ENCODE peak calls at places on chromosomes 2 and 18, in ten cellular contexts. N is fibroblast of lung; Z is CD8-positive, alpha-beta memory T cell; M is upper lobe of right lung; F is CD8-positive, alpha-beta T cell; T is neural progenitor cell; H is stomach; W is cardiac muscle cell; I is GM23248; K is A673. A is an unnamed sample.

GRCh38 chr2:240460243-240460630 is 24.8 kb downstream of the GPC1 start:
- DNase-seq in N (no peak), Z (no peak), M (peak), F (no peak), T (no peak), H (no peak), W (no peak), I (no peak), K (no peak), A (no peak)

GRCh38 chr2:88059979-88060906 is 4.7 kb upstream of the KRCC1 start:
- DNase-seq in N (peak), Z (peak), M (no peak), F (peak), T (peak), H (no peak), W (peak), I (peak), K (peak), A (peak)

GRCh38 chr2:98072442-98072841 is 14.5 kb upstream of the VWA3B start:
- DNase-seq in N (no peak), Z (no peak), M (no peak), F (no peak), T (no peak), H (no peak), W (no peak), I (no peak), K (no peak), A (no peak)

GRCh38 chr2:29397743-29398142 is 282.5 kb downstream of the CLIP4 start:
- DNase-seq in N (no peak), Z (no peak), M (no peak), F (no peak), T (no peak), H (no peak), W (no peak), I (no peak), K (no peak), A (no peak)

GRCh38 chr18:8754995-8755955 is 49.9 kb downstream of the MTCL1 start:
- DNase-seq in N (peak), Z (peak), M (no peak), F (peak), T (no peak), H (no peak), W (no peak), I (peak), K (no peak), A (peak)

GRCh38 chr18:76721207-76721996 is 101.0 kb upstream of the ZNF236 start:
- DNase-seq in N (no peak), Z (peak), M (no peak), F (peak), T (no peak), H (no peak), W (no peak), I (no peak), K (no peak), A (peak)

GRCh38 chr2:210226186-210226585 is 939 bp upstream of the ACADL start:
- DNase-seq in N (peak), Z (no peak), M (no peak), F (no peak), T (no peak), H (no peak), W (no peak), I (no peak), K (no peak), A (no peak)

GRCh38 chr18:9874730-9875129 is 11.0 kb upstream of the TXNDC2 start:
- DNase-seq in N (no peak), Z (no peak), M (no peak), F (no peak), T (no peak), H (no peak), W (no peak), I (peak), K (no peak), A (no peak)

GRCh38 chr2:206230060-206230890 is 44.2 kb upstream of the ZDBF2 start:
- DNase-seq in N (peak), Z (no peak), M (no peak), F (no peak), T (peak), H (no peak), W (peak), I (peak), K (peak), A (no peak)

GRCh38 chr2:65620524-65620923 is 188.1 kb upstream of the SPRED2 start:
- DNase-seq in N (no peak), Z (no peak), M (no peak), F (no peak), T (peak), H (no peak), W (peak), I (no peak), K (peak), A (no peak)

GRCh38 chr2:218567797-218568189 is 358 bp downstream of the USP37 start:
- DNase-seq in N (no peak), Z (no peak), M (no peak), F (no peak), T (no peak), H (no peak), W (no peak), I (no peak), K (no peak), A (no peak)

GRCh38 chr2:105290981-105291660 is 38.4 kb downstream of the TGFBRAP1 start:
- DNase-seq in N (no peak), Z (no peak), M (no peak), F (no peak), T (no peak), H (no peak), W (no peak), I (no peak), K (no peak), A (no peak)

GRCh38 chr18:12052866-12053265 is 40.8 kb upstream of the ANKRD62 start:
- DNase-seq in N (no peak), Z (no peak), M (no peak), F (no peak), T (no peak), H (no peak), W (no peak), I (no peak), K (no peak), A (no peak)

GRCh38 chr2:23363831-23364230 is 21.1 kb upstream of the KLHL29 start:
- DNase-seq in N (no peak), Z (no peak), M (no peak), F (no peak), T (no peak), H (no peak), W (no peak), I (peak), K (peak), A (no peak)

GRCh38 chr2:136765256-136765735 is at the start of gene THSD7B:
- DNase-seq in N (no peak), Z (no peak), M (peak), F (no peak), T (peak), H (no peak), W (no peak), I (peak), K (no peak), A (no peak)

GRCh38 chr18:2192562-2192961 is 378.7 kb downstream of the METTL4 start:
- DNase-seq in N (no peak), Z (no peak), M (no peak), F (no peak), T (no peak), H (no peak), W (no peak), I (no peak), K (no peak), A (no peak)

GRCh38 chr2:109018452-109018851 is 29.4 kb upstream of the EDAR start:
- DNase-seq in N (no peak), Z (no peak), M (no peak), F (no peak), T (no peak), H (no peak), W (no peak), I (no peak), K (no peak), A (no peak)

GRCh38 chr2:26245231-26245732 is 543 bp downstream of the HADHB start:
- DNase-seq in N (peak), Z (peak), M (peak), F (peak), T (peak), H (peak), W (peak), I (peak), K (peak), A (peak)

GRCh38 chr2:73232471-73233153 is 427 bp downstream of the PRADC1 start:
- DNase-seq in N (no peak), Z (no peak), M (no peak), F (peak), T (no peak), H (no peak), W (no peak), I (peak), K (no peak), A (no peak)

DNA sequence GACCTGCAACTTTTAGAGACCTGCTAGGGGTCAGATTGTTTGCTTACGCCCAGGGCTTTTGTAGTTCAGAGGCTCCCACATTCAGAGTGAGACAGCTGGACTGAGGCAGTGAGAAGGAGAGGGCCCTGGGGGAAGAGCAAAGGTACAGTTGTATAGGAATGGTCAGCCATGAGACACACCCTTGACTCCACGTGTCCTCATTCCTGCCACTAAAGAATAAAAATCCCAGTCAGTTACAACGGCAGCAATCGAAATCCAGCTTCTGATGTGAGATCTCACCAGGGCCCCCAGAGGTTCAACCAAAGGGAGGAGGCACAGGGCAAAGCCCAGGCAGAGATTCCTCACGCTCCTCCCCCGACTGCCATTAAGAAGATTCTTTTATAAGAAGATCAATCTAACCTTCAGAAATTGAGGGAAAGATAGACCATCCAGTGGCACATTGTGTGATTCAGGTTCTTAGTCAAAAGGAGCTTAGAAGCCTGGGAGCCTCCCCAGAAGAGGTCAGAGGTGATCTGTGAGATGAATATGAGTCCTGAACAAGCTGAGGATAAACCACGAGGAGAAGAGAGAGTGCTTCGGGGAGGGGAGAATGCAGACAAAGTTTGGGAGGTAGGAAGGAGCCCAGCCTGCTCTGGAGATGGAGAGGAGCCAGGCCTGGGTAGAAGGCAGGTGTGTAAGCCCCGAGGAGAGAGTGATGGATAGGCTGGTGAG is 317.0 kb downstream of the CYP26B1 start:
- DNase-seq in N (no peak), Z (no peak), M (no peak), F (no peak), T (no peak), H (peak), W (no peak), I (peak), K (no peak), A (no peak)
- H3K27ac ChIP-seq in N (peak), Z (no peak), M (no peak), F (no peak), T (no peak), H (peak), W (peak), I (peak), K (no peak), A (no peak)

GRCh38 chr2:239000089-239000488 is 152.2 kb downstream of the TWIST2 start:
- DNase-seq in N (no peak), Z (no peak), M (no peak), F (no peak), T (no peak), H (no peak), W (no peak), I (no peak), K (no peak), A (no peak)

GRCh38 chr2:239001794-239002193 is 153.9 kb downstream of the TWIST2 start:
- DNase-seq in N (no peak), Z (no peak), M (no peak), F (no peak), T (no peak), H (no peak), W (no peak), I (no peak), K (no peak), A (no peak)

GRCh38 chr2:238999290-238999741 is 151.4 kb downstream of the TWIST2 start:
- DNase-seq in N (peak), Z (no peak), M (no peak), F (no peak), T (no peak), H (no peak), W (no peak), I (no peak), K (no peak), A (no peak)

GRCh38 chr2:238998775-238999174 is 150.9 kb downstream of the TWIST2 start:
- DNase-seq in N (no peak), Z (no peak), M (no peak), F (no peak), T (no peak), H (no peak), W (no peak), I (no peak), K (no peak), A (no peak)

GRCh38 chr2:239000500-239001073 is 152.7 kb downstream of the TWIST2 start:
- DNase-seq in N (no peak), Z (no peak), M (no peak), F (no peak), T (no peak), H (no peak), W (no peak), I (no peak), K (no peak), A (no peak)
- H3K4me3 ChIP-seq in N (no peak), Z (no peak), M (no peak), F (no peak), T (no peak), H (no peak), W (no peak), I (no peak), K (no peak), A (no peak)

GRCh38 chr2:236823230-236823629 is 253.6 kb downstream of the ACKR3 start:
- DNase-seq in N (no peak), Z (no peak), M (no peak), F (no peak), T (peak), H (peak), W (no peak), I (no peak), K (no peak), A (no peak)
- H3K27ac ChIP-seq in N (no peak), Z (no peak), M (no peak), F (no peak), T (peak), H (no peak), W (no peak), I (no peak), K (no peak), A (no peak)

DNA sequence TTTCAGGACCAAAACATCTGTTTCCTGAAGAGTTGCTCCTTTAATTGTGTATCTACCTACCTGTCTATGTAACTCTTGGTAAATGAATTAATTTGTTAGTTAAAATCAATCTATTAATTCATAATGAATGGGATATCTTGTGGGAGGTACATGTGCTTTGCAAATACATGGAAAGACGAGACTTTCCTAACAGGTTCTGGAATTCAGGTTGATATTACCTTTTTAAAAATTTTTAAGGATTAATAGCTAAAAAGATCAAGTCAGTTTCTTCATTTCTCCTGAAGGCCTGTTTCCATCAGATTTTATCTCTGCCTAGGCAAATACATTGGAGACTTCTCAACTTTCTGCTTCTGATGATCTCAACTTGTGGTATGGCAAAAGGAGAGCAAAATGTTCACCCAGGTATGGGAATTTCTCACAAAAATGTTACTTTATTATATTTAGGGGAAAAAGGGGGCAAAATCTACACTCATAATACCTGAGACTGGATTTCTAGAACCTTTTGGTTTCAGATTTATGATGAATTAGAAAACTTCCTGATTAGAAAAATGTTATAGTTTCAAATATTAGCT is 7.4 kb downstream of the TFPI start:
- DNase-seq in N (peak), Z (no peak), M (no peak), F (no peak), T (no peak), H (no peak), W (no peak), I (peak), K (no peak), A (no peak)
- H3K4me3 ChIP-seq in N (peak), Z (no peak), M (no peak), F (no peak), T (no peak), H (no peak), W (no peak), I (peak), K (no peak), A (no peak)

GRCh38 chr2:1716441-1716840 is 27.9 kb downstream of the PXDN start:
- DNase-seq in N (no peak), Z (no peak), M (no peak), F (no peak), T (no peak), H (no peak), W (no peak), I (no peak), K (no peak), A (no peak)
- H3K27ac ChIP-seq in N (no peak), Z (no peak), M (no peak), F (no peak), T (no peak), H (peak), W (no peak), I (no peak), K (peak), A (no peak)

GRCh38 chr2:230220347-230220969 is 674 bp upstream of the SP110 start:
- DNase-seq in N (no peak), Z (no peak), M (no peak), F (no peak), T (no peak), H (no peak), W (no peak), I (no peak), K (peak), A (no peak)
- H3K4me3 ChIP-seq in N (peak), Z (peak), M (peak), F (peak), T (peak), H (peak), W (peak), I (peak), K (peak), A (peak)

DNA sequence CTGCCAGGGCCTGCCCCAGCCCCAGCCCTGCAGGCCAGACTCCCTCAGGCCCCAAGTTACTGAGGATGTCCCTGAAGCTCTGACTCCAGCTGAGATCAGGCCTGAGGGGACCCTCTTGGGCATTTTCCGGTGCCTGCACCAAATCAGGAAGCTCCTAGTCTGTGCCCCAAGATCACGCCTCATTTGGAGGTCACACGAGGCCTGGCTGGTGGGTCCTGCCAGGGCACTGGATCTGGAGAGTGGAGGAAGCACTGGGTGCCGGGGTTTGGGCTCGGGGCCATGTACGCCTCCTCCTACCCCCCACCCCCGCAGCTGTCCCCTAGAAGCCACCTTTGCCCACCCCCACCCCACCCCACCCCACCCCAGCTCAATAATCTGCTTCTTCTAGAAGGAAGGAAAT is 16.2 kb downstream of the SH2D6 start:
- DNase-seq in N (no peak), Z (no peak), M (no peak), F (no peak), T (no peak), H (no peak), W (no peak), I (no peak), K (no peak), A (no peak)
- H3K27ac ChIP-seq in N (no peak), Z (no peak), M (no peak), F (no peak), T (no peak), H (peak), W (no peak), I (no peak), K (no peak), A (no peak)

A was measured in naive thymus-derived CD4-positive, alpha-beta T cell.